ENCODE peak calls at places on chromosomes 3 and 15, in four cellular contexts. One of them, this sample, is unnamed.

GRCh38 chr3:184387174-184387714 is 7.4 kb downstream of the CHRD start:
- DNase-seq in heart left ventricle: no peak
- DNase-seq in aorta: peak
- DNase-seq in effector memory CD4-positive, alpha-beta T cell: no peak
- DNase-seq in this sample: no peak

GRCh38 chr3:31399270-31399669 is 133.5 kb upstream of the STT3B start:
- DNase-seq in heart left ventricle: no peak
- DNase-seq in aorta: no peak
- DNase-seq in effector memory CD4-positive, alpha-beta T cell: no peak
- DNase-seq in this sample: no peak

GRCh38 chr3:5217824-5218595 is 30.5 kb downstream of the EDEM1 start:
- DNase-seq in heart left ventricle: no peak
- DNase-seq in aorta: no peak
- DNase-seq in effector memory CD4-positive, alpha-beta T cell: no peak
- DNase-seq in this sample: peak

GRCh38 chr15:100252359-100252758 is 89.4 kb downstream of the ADAMTS17 start:
- DNase-seq in heart left ventricle: no peak
- DNase-seq in aorta: no peak
- DNase-seq in effector memory CD4-positive, alpha-beta T cell: no peak
- DNase-seq in this sample: no peak

GRCh38 chr3:104907507-104907906 is 459.2 kb upstream of the ALCAM start:
- DNase-seq in heart left ventricle: no peak
- DNase-seq in aorta: peak
- DNase-seq in effector memory CD4-positive, alpha-beta T cell: no peak
- DNase-seq in this sample: no peak

GRCh38 chr15:62287066-62287857 is 122.2 kb upstream of the C2CD4B start:
- DNase-seq in heart left ventricle: no peak
- DNase-seq in aorta: no peak
- DNase-seq in effector memory CD4-positive, alpha-beta T cell: no peak
- DNase-seq in this sample: no peak

GRCh38 chr3:129033151-129033550 is 27.4 kb upstream of the GP9 start:
- DNase-seq in heart left ventricle: no peak
- DNase-seq in aorta: peak
- DNase-seq in effector memory CD4-positive, alpha-beta T cell: no peak
- DNase-seq in this sample: no peak

GRCh38 chr3:46374755-46375154 is 4.0 kb downstream of the CCR5 start:
- DNase-seq in heart left ventricle: no peak
- DNase-seq in aorta: no peak
- DNase-seq in effector memory CD4-positive, alpha-beta T cell: no peak
- DNase-seq in this sample: no peak

GRCh38 chr15:41919954-41920538 is 26.2 kb upstream of the SPTBN5 start:
- DNase-seq in heart left ventricle: peak
- DNase-seq in aorta: no peak
- DNase-seq in effector memory CD4-positive, alpha-beta T cell: no peak
- DNase-seq in this sample: peak

GRCh38 chr15:97504031-97504430 is 456.5 kb upstream of the ARRDC4 start:
- DNase-seq in heart left ventricle: no peak
- DNase-seq in aorta: no peak
- DNase-seq in effector memory CD4-positive, alpha-beta T cell: no peak
- DNase-seq in this sample: no peak

GRCh38 chr15:29698030-29698701 is 124.1 kb downstream of the TJP1 start:
- DNase-seq in heart left ventricle: no peak
- DNase-seq in aorta: no peak
- DNase-seq in effector memory CD4-positive, alpha-beta T cell: no peak
- DNase-seq in this sample: no peak

GRCh38 chr3:411183-411681 is 214.7 kb downstream of the CHL1 start:
- DNase-seq in heart left ventricle: no peak
- DNase-seq in aorta: no peak
- DNase-seq in effector memory CD4-positive, alpha-beta T cell: no peak
- DNase-seq in this sample: no peak

GRCh38 chr3:177538064-177538742 is 340.9 kb upstream of the TBL1XR1 start:
- DNase-seq in heart left ventricle: peak
- DNase-seq in aorta: no peak
- DNase-seq in effector memory CD4-positive, alpha-beta T cell: no peak
- DNase-seq in this sample: no peak

GRCh38 chr3:7504886-7505775 is 644.2 kb downstream of the GRM7 start:
- DNase-seq in heart left ventricle: peak
- DNase-seq in aorta: no peak
- DNase-seq in effector memory CD4-positive, alpha-beta T cell: no peak
- DNase-seq in this sample: peak

GRCh38 chr3:150599611-150600297 is 3.4 kb upstream of the SELENOT start:
- DNase-seq in heart left ventricle: no peak
- DNase-seq in aorta: no peak
- DNase-seq in effector memory CD4-positive, alpha-beta T cell: no peak
- DNase-seq in this sample: no peak

GRCh38 chr15:71167445-71168162 is 52.3 kb downstream of the THSD4 start:
- DNase-seq in heart left ventricle: no peak
- DNase-seq in aorta: no peak
- DNase-seq in effector memory CD4-positive, alpha-beta T cell: no peak
- DNase-seq in this sample: no peak

GRCh38 chr3:37987315-37987697 is 3.3 kb upstream of the VILL start:
- DNase-seq in heart left ventricle: no peak
- DNase-seq in aorta: peak
- DNase-seq in effector memory CD4-positive, alpha-beta T cell: no peak
- DNase-seq in this sample: peak

GRCh38 chr3:145259166-145259565 is 901.8 kb downstream of the PLOD2 start:
- DNase-seq in heart left ventricle: no peak
- DNase-seq in aorta: no peak
- DNase-seq in effector memory CD4-positive, alpha-beta T cell: no peak
- DNase-seq in this sample: no peak

GRCh38 chr15:64892850-64893403 is 18.8 kb upstream of the ANKDD1A start:
- DNase-seq in heart left ventricle: no peak
- DNase-seq in aorta: no peak
- DNase-seq in effector memory CD4-positive, alpha-beta T cell: peak
- DNase-seq in this sample: no peak

GRCh38 chr3:103653996-103654395 is 1219.2 kb downstream of the ZPLD1 start:
- DNase-seq in heart left ventricle: no peak
- DNase-seq in aorta: no peak
- DNase-seq in effector memory CD4-positive, alpha-beta T cell: no peak
- DNase-seq in this sample: no peak

GRCh38 chr3:21729888-21730459 is 21.0 kb downstream of the ZNF385D start:
- DNase-seq in heart left ventricle: no peak
- DNase-seq in aorta: no peak
- DNase-seq in effector memory CD4-positive, alpha-beta T cell: no peak
- DNase-seq in this sample: no peak

GRCh38 chr3:277873-278272 is 81.3 kb downstream of the CHL1 start:
- DNase-seq in heart left ventricle: no peak
- DNase-seq in aorta: no peak
- DNase-seq in effector memory CD4-positive, alpha-beta T cell: no peak
- DNase-seq in this sample: no peak

GRCh38 chr15:60358935-60359672 is 38.7 kb downstream of the ANXA2 start:
- DNase-seq in heart left ventricle: no peak
- DNase-seq in aorta: no peak
- DNase-seq in effector memory CD4-positive, alpha-beta T cell: no peak
- DNase-seq in this sample: no peak

GRCh38 chr3:45489730-45490309 is 101.4 kb downstream of the LARS2 start:
- DNase-seq in heart left ventricle: no peak
- DNase-seq in aorta: no peak
- DNase-seq in effector memory CD4-positive, alpha-beta T cell: no peak
- DNase-seq in this sample: no peak

DNA sequence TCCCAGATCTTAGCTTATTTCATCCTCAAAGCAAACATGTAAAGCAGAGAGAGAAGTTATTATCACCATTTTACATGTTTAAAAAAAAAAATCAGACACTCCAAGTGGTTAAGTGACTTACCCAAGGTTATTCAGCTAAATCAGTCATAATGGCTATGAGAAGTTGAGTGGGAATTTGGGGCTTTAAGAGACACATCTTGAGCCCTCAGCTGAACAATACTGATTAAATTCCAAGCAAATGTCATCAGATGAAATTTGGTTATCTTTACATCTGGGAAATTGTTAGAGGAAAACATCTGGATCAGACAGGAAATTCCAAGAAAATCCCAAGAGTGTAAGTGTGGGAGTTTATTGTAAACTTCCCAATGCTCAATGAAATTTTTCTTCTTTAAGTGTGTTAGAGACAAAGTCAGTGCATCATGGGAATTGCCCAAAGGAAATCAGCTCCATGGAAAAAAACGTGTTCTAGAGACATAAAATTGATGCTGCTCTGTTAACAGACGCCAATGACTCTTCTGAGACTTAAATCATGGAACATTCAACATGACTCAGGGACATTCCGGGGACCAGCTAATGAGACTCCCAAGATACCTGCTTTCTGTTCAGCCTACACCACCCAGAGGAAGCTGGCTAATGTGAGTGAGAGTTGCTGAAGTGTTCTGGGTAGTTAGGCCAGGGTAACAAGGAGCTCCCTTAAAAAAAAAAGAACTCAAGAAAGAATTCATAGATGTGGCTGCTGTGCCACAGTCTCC is 19.8 kb upstream of the DCLK3 start:
- DNase-seq in heart left ventricle: no peak
- DNase-seq in aorta: no peak
- DNase-seq in effector memory CD4-positive, alpha-beta T cell: no peak
- DNase-seq in this sample: no peak
- H3K4me3 ChIP-seq in heart left ventricle: no peak
- H3K4me3 ChIP-seq in aorta: no peak
- H3K4me3 ChIP-seq in effector memory CD4-positive, alpha-beta T cell: no peak
- H3K4me3 ChIP-seq in this sample: no peak

GRCh38 chr3:113103588-113103987 is 107.8 kb upstream of the BOC start:
- DNase-seq in heart left ventricle: no peak
- DNase-seq in aorta: no peak
- DNase-seq in effector memory CD4-positive, alpha-beta T cell: no peak
- DNase-seq in this sample: no peak
- H3K4me3 ChIP-seq in heart left ventricle: no peak
- H3K4me3 ChIP-seq in aorta: no peak
- H3K4me3 ChIP-seq in effector memory CD4-positive, alpha-beta T cell: no peak
- H3K4me3 ChIP-seq in this sample: no peak

GRCh38 chr3:107285197-107285596 is 92.0 kb upstream of the CCDC54 start:
- DNase-seq in heart left ventricle: no peak
- DNase-seq in aorta: no peak
- DNase-seq in effector memory CD4-positive, alpha-beta T cell: no peak
- DNase-seq in this sample: no peak
- H3K4me3 ChIP-seq in heart left ventricle: no peak
- H3K4me3 ChIP-seq in aorta: no peak
- H3K4me3 ChIP-seq in effector memory CD4-positive, alpha-beta T cell: no peak
- H3K4me3 ChIP-seq in this sample: no peak

DNA sequence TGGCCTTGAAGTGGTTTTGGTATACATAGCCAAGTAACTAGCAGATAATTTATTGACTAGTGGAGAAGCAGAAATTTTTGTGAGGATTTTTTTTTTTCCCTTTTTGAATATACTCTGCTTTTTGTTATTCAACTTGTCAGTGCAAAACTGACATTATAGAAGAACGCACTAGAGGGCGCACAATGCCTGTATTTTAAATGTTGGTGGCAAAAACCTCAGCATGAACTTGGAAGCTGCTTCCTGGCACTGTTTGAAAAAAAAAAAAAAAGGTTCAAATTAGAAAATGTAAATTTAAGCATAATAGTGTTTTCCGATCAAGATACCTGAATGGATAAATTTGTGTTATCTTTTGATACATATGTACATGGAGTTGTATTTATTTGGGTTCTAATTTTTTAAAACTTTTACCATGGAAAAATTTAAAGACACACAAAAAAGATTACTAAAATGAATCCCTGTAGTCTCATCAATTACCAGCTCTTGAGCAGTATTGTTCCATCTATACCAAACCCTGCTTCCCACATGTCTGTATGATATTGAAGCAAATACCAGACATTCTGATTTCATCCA is 56.0 kb downstream of the SLC25A26 start:
- DNase-seq in heart left ventricle: peak
- DNase-seq in aorta: no peak
- DNase-seq in effector memory CD4-positive, alpha-beta T cell: peak
- DNase-seq in this sample: peak
- H3K4me3 ChIP-seq in heart left ventricle: no peak
- H3K4me3 ChIP-seq in aorta: no peak
- H3K4me3 ChIP-seq in effector memory CD4-positive, alpha-beta T cell: no peak
- H3K4me3 ChIP-seq in this sample: no peak

DNA sequence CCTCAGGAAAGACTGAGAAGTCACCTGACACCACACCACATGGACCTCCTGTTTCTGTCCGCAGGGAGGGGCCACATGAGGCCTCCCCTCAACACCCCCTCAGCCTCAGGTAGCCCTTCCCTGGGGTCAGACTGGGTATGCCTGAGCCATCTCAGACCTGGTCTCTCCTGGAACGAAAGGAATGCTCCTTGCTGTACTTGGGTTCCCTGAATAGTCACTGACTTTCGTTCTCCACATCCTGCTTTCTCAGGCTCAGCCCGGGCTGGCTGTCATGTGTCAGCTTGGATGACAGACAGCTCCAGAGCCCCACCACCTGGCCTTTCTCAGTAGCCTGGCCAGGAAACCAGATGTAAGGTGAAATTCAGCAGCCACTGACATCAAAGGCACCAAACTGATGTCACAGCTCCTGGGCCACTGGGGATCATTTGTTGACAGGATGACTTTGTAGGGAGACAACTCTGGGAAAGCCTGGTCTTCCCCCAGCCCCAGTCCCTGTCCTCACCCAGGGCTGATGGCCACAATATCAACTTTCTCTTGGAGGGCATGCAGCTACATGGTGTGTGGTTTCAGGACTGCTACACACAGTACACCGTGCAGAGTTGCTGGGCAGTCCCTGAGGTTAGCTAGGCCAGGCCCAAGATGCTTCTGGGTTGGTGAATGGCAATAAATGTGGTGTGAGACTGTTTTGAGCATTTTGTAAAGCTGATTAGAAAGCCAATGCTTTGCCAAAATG is 141.4 kb upstream of the MRPS22 start:
- DNase-seq in heart left ventricle: peak
- DNase-seq in aorta: no peak
- DNase-seq in effector memory CD4-positive, alpha-beta T cell: no peak
- DNase-seq in this sample: peak
- H3K4me3 ChIP-seq in heart left ventricle: no peak
- H3K4me3 ChIP-seq in aorta: no peak
- H3K4me3 ChIP-seq in effector memory CD4-positive, alpha-beta T cell: no peak
- H3K4me3 ChIP-seq in this sample: no peak

DNA sequence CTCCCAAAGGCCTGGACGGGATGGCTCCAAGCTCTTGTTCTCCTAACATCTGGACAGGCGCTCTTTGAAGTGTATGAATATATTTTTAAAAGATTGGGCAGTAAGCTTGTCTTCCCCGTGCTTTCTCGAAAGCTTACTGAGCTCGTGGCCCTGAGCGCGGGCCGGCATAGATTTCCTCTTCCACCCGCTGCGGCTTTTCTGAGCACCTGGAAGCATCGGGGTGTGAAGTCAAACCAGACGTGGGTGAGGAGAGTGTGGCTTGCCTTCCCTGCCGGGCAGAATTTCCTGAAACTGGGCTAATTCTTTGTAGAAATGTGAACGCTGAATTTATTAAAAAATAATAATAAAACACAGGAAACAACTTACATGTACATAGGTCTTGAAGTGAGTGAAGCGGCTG is 25.9 kb downstream of the GPR160 start:
- DNase-seq in heart left ventricle: no peak
- DNase-seq in aorta: no peak
- DNase-seq in effector memory CD4-positive, alpha-beta T cell: no peak
- DNase-seq in this sample: no peak
- H3K4me3 ChIP-seq in heart left ventricle: no peak
- H3K4me3 ChIP-seq in aorta: no peak
- H3K4me3 ChIP-seq in effector memory CD4-positive, alpha-beta T cell: no peak
- H3K4me3 ChIP-seq in this sample: no peak

DNA sequence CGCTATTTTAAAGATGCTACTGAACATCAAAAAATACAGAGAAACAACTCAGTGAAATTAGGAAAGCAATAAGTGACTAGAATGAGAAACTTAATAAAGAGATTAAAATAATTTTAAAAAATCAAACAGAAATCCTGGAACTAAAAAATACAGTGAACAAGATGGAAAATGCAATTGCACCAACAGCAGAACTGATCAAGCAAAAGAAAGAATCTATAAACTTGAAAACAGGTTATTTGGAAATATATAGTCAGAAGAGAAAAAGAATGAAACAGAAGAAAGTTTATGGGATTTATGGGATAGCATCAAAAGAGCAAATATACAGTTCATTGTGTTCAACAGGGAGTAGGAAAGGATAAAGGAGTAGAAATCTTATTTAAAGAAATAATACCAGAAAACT is 53.3 kb downstream of the MEX3B start:
- DNase-seq in heart left ventricle: no peak
- DNase-seq in aorta: no peak
- DNase-seq in effector memory CD4-positive, alpha-beta T cell: no peak
- DNase-seq in this sample: no peak
- H3K4me3 ChIP-seq in heart left ventricle: no peak
- H3K4me3 ChIP-seq in aorta: no peak
- H3K4me3 ChIP-seq in effector memory CD4-positive, alpha-beta T cell: no peak
- H3K4me3 ChIP-seq in this sample: no peak

This sample was measured in body of pancreas.